ENCODE peak calls at places on chromosomes 12 and 14, in four cellular contexts. K is mammary epithelial cell, N is astrocyte, M is Caco-2. X is an unnamed sample. For H3K36me3, the result is how much of the 10 kb centered on the place peaks cover.

GRCh38 chr12:26044007-26044394 is 80.8 kb downstream of the BHLHE41 start:
- DNase-seq in K (no peak), N (peak), M (no peak), X (no peak)

GRCh38 chr12:126668961-126669360 is 1598.0 kb upstream of the TMEM132C start:
- DNase-seq in K (no peak), N (peak), M (no peak), X (no peak)

GRCh38 chr12:64609543-64610091 is 678 bp upstream of the RASSF3 start:
- DNase-seq in K (peak), N (peak), M (no peak), X (no peak)

GRCh38 chr12:32894566-32894965 is 2.0 kb downstream of the PKP2 start:
- DNase-seq in K (no peak), N (no peak), M (no peak), X (no peak)

GRCh38 chr12:127680516-127680915 is 586.5 kb upstream of the TMEM132C start:
- DNase-seq in K (no peak), N (no peak), M (no peak), X (no peak)

GRCh38 chr14:84789012-84789411 is 740.9 kb upstream of the FLRT2 start:
- DNase-seq in K (peak), N (no peak), M (no peak), X (no peak)

GRCh38 chr12:27185234-27186045 is 58.6 kb upstream of the STK38L start:
- DNase-seq in K (peak), N (peak), M (no peak), X (no peak)

GRCh38 chr14:73887704-73888459 is 1.2 kb downstream of the ZNF410 start:
- DNase-seq in K (no peak), N (no peak), M (no peak), X (no peak)

GRCh38 chr14:93249128-93249831 is 42.2 kb downstream of the UBR7 start:
- DNase-seq in K (no peak), N (no peak), M (no peak), X (no peak)

GRCh38 chr12:89619764-89620163 is 88.9 kb downstream of the ATP2B1 start:
- DNase-seq in K (no peak), N (no peak), M (no peak), X (no peak)

GRCh38 chr12:27970981-27971489 is 1.5 kb downstream of the PTHLH start:
- DNase-seq in K (no peak), N (peak), M (no peak), X (peak)

GRCh38 chr12:42859612-42860011 is 270.1 kb upstream of the PRICKLE1 start:
- DNase-seq in K (no peak), N (peak), M (no peak), X (no peak)

GRCh38 chr14:96832351-96832750 is 35.2 kb downstream of the VRK1 start:
- DNase-seq in K (no peak), N (no peak), M (no peak), X (no peak)

GRCh38 chr12:13211859-13212664 is 15.5 kb downstream of the EMP1 start:
- DNase-seq in K (no peak), N (peak), M (peak), X (peak)

GRCh38 chr12:128810182-128811127 is 13.3 kb downstream of the SLC15A4 start:
- DNase-seq in K (no peak), N (no peak), M (no peak), X (no peak)

GRCh38 chr14:96852823-96853422 is 55.7 kb downstream of the VRK1 start:
- DNase-seq in K (peak), N (peak), M (no peak), X (no peak)

GRCh38 chr12:53927220-53928029 is 11.2 kb upstream of the HOXC13 start:
- DNase-seq in K (no peak), N (no peak), M (no peak), X (peak)

GRCh38 chr14:38536376-38537038 is 280.6 kb upstream of the CLEC14A start:
- DNase-seq in K (no peak), N (no peak), M (no peak), X (no peak)

GRCh38 chr12:113930249-113930648 is 35.9 kb downstream of the RBM19 start:
- DNase-seq in K (no peak), N (no peak), M (no peak), X (no peak)

GRCh38 chr12:50765325-50765911 is 1.5 kb downstream of the ATF1 start:
- DNase-seq in K (peak), N (no peak), M (no peak), X (peak)

GRCh38 chr12:45191239-45191638 is 24.7 kb upstream of the ANO6 start:
- DNase-seq in K (peak), N (peak), M (no peak), X (no peak)

GRCh38 chr12:6326316-6326959 is 15.4 kb downstream of the TNFRSF1A start:
- DNase-seq in K (no peak), N (no peak), M (peak), X (peak)

GRCh38 chr14:102540310-102541028 is 30.9 kb upstream of the ANKRD9 start:
- DNase-seq in K (no peak), N (no peak), M (no peak), X (peak)

GRCh38 chr14:101552786-101553231 is 8.5 kb upstream of the DIO3 start:
- DNase-seq in K (no peak), N (no peak), M (peak), X (no peak)

GRCh38 chr14:52342849-52343606 is 28.9 kb downstream of the PTGER2 start:
- DNase-seq in K (peak), N (peak), M (no peak), X (no peak)

GRCh38 chr14:91405241-91405721 is 12.3 kb downstream of the CCDC88C start:
- DNase-seq in K (no peak), N (no peak), M (no peak), X (no peak)

GRCh38 chr14:24296341-24297157 is 3.0 kb downstream of the DHRS1 start:
- DNase-seq in K (peak), N (peak), M (peak), X (peak)

GRCh38 chr14:22520235-22520634 is 68.8 kb downstream of the DAD1 start:
- DNase-seq in K (peak), N (peak), M (no peak), X (no peak)

GRCh38 chr12:52860102-52860838 is 11.5 kb upstream of the KRT78 start:
- DNase-seq in K (peak), N (peak), M (no peak), X (no peak)

GRCh38 chr12:49097381-49097780 is 2.8 kb upstream of the DHH start:
- DNase-seq in K (no peak), N (no peak), M (no peak), X (no peak)

GRCh38 chr12:49100380-49100779 is 5.8 kb upstream of the DHH start:
- DNase-seq in K (no peak), N (no peak), M (no peak), X (no peak)

GRCh38 chr12:49098035-49098451 is 3.4 kb upstream of the DHH start:
- DNase-seq in K (no peak), N (no peak), M (no peak), X (peak)

GRCh38 chr12:49094966-49095365 is 365 bp upstream of the DHH start:
- DNase-seq in K (no peak), N (no peak), M (no peak), X (no peak)

DNA sequence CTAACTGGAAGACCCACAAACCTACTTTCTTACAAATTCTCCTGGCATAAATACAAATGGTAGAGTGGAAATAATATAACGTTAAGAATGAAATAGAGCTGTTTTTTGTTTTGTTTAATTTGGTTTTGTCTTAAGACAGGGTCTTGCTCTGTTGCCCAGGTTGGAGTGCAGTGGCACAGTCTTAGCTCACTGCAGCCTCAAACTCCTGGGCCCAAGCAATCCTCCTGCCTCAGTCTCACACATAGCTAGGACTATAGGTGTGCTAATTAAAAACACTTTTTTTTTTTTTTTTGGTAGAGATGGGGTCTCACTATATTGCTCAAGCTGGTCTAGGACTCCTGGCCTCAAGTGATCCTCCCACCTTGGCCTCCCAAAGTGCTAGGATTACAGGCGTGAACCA is 4.1 kb upstream of the DHH start:
- DNase-seq in K (no peak), N (no peak), M (no peak), X (no peak)
- H3K36me3 ChIP-seq in K (under half), N (under half), M (under half), X (under half)

GRCh38 chr12:69672195-69672594 is 26.9 kb downstream of the BEST3 start:
- DNase-seq in K (no peak), N (no peak), M (no peak), X (no peak)
- H3K36me3 ChIP-seq in K (under half), N (under half), M (under half), X (under half)

GRCh38 chr14:68878908-68879307 is 86.0 kb upstream of the ZFP36L1 start:
- DNase-seq in K (no peak), N (no peak), M (no peak), X (no peak)
- H3K36me3 ChIP-seq in K (half or more), N (half or more), M (under half), X (under half)

DNA sequence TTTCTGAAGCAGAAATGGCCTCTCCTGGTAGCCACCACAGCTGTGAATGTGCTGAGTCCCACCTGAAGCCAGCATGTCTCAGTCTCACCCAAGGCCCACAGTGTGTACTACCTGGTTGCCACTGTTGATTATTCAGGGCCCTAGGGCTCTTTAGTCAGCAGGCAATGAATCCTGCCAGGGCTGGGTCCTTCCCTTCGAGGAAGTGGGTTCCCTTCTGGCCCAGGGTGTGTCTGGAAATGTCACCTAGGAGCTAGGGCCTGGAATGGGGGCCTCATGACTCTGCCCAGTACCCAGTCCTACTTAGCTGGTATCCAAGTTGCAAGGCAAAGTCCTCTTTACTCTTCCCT is 207.4 kb downstream of the SYNE2 start:
- DNase-seq in K (peak), N (no peak), M (no peak), X (no peak)
- H3K36me3 ChIP-seq in K (under half), N (under half), M (under half), X (under half)

GRCh38 chr12:119687344-119687865 is 19.5 kb downstream of the PRKAB1 start:
- DNase-seq in K (no peak), N (no peak), M (no peak), X (no peak)
- H3K36me3 ChIP-seq in K (under half), N (under half), M (under half), X (under half)

GRCh38 chr12:123726962-123727361 is 14.8 kb downstream of the ATP6V0A2 start:
- DNase-seq in K (no peak), N (no peak), M (no peak), X (no peak)

GRCh38 chr12:123734268-123734667 is 22.1 kb downstream of the ATP6V0A2 start:
- DNase-seq in K (no peak), N (no peak), M (no peak), X (no peak)

GRCh38 chr12:123733243-123733642 is 21.1 kb downstream of the ATP6V0A2 start:
- DNase-seq in K (no peak), N (no peak), M (no peak), X (no peak)

DNA sequence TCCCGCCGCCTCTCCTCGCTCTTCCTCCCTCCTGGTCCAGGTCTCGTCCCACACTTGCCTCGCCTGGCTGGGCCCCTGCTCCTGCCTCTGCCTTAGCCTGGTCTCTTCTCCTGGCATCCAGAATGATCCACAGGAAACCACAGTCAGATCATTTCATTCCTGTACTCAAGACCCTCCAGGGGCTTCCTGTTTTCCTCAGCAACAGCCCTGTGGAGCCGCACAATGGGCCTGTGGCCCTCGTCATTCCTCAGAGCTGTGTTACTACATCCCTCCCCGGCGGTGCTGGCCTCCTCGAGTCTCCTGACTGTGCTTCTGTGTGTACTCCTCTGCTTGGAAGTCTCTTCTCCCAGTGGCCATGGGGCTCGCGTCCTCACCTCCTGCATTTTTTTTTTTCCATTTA is 20.1 kb downstream of the ATP6V0A2 start:
- DNase-seq in K (no peak), N (no peak), M (no peak), X (no peak)
- H3K36me3 ChIP-seq in K (under half), N (under half), M (under half), X (under half)

GRCh38 chr12:70695361-70696023 is 58.3 kb upstream of the PTPRB start:
- DNase-seq in K (no peak), N (no peak), M (no peak), X (no peak)

GRCh38 chr12:70692681-70693288 is 55.6 kb upstream of the PTPRB start:
- DNase-seq in K (peak), N (peak), M (no peak), X (peak)

GRCh38 chr12:70698345-70698744 is 61.1 kb upstream of the PTPRB start:
- DNase-seq in K (no peak), N (no peak), M (no peak), X (no peak)
- H3K36me3 ChIP-seq in K (under half), N (under half), M (under half), X (under half)

GRCh38 chr14:105836160-105836559 is 309.8 kb downstream of the TMEM121 start:
- DNase-seq in K (no peak), N (no peak), M (no peak), X (no peak)

GRCh38 chr14:105830171-105830570 is 303.8 kb downstream of the TMEM121 start:
- DNase-seq in K (no peak), N (no peak), M (no peak), X (no peak)
- H3K36me3 ChIP-seq in K (under half), N (under half), M (under half), X (under half)

GRCh38 chr12:105204916-105205315 is 31.1 kb downstream of the APPL2 start:
- DNase-seq in K (peak), N (peak), M (no peak), X (no peak)

GRCh38 chr12:105205322-105206048 is 30.5 kb downstream of the APPL2 start:
- DNase-seq in K (no peak), N (no peak), M (no peak), X (no peak)

GRCh38 chr12:105204127-105204526 is 31.8 kb downstream of the APPL2 start:
- DNase-seq in K (no peak), N (no peak), M (no peak), X (no peak)

GRCh38 chr12:105209091-105209490 is 26.9 kb downstream of the APPL2 start:
- DNase-seq in K (no peak), N (no peak), M (no peak), X (no peak)

GRCh38 chr12:105206686-105207374 is 29.1 kb downstream of the APPL2 start:
- DNase-seq in K (no peak), N (no peak), M (no peak), X (no peak)
- H3K36me3 ChIP-seq in K (under half), N (under half), M (under half), X (under half)

DNA sequence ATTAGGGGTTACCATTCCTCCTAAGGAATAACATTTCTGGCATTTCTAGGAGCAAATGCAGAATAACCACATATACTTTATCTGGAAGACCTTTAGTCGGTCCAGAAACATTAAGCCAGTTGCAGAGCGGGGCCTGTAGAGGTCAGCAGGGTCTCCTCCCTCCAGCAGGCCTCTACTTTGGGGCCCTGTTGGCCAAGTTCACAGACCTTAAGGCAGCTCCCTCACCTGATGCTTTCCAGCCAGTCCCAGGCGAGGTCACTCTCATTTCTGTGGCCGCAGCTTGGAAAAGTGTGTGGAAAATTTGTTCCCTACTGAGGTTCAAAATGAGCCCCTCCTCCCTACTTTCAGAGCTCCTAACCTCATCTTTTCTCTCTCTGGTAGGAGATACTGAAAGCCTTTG is 74.1 kb downstream of the ESR2 start:
- DNase-seq in K (no peak), N (no peak), M (no peak), X (peak)
- H3K36me3 ChIP-seq in K (under half), N (under half), M (under half), X (under half)

X was measured in H7.